ENCODE peak calls at places on chromosomes 13 and 19, in six cellular contexts. K, Y, N, V, Z and C are unnamed samples.

GRCh38 chr13:101712026-101712348 is 259.5 kb downstream of the ITGBL1 start:
- DNase-seq in K (no peak), Y (no peak), N (no peak), V (no peak), Z (no peak), C (no peak)

GRCh38 chr19:33713194-33713593 is 83.5 kb upstream of the KCTD15 start:
- DNase-seq in K (no peak), Y (no peak), N (no peak), V (no peak), Z (no peak), C (no peak)

GRCh38 chr13:25267715-25268114 is 19.6 kb downstream of the MTMR6 start:
- DNase-seq in K (no peak), Y (no peak), N (no peak), V (no peak), Z (no peak), C (no peak)

GRCh38 chr19:14401468-14401867 is 17.7 kb downstream of the DDX39A start:
- DNase-seq in K (no peak), Y (no peak), N (no peak), V (no peak), Z (no peak), C (no peak)

GRCh38 chr19:34364830-34365462 is at the start of gene GPI:
- DNase-seq in K (peak), Y (peak), N (no peak), V (peak), Z (peak), C (peak)

GRCh38 chr13:19742651-19743050 is 40.1 kb downstream of the PSPC1 start:
- DNase-seq in K (no peak), Y (no peak), N (no peak), V (no peak), Z (no peak), C (no peak)

GRCh38 chr19:18385675-18386542 is at the start of gene GDF15:
- DNase-seq in K (peak), Y (no peak), N (no peak), V (peak), Z (no peak), C (no peak)

GRCh38 chr19:12843328-12843727 is 5.0 kb downstream of the MAST1 start:
- DNase-seq in K (no peak), Y (no peak), N (no peak), V (no peak), Z (no peak), C (no peak)

GRCh38 chr13:23792680-23793079 is 96.5 kb downstream of the MIPEP start:
- DNase-seq in K (no peak), Y (no peak), N (no peak), V (no peak), Z (no peak), C (no peak)

GRCh38 chr13:38099751-38100150 is 230.2 kb upstream of the TRPC4 start:
- DNase-seq in K (no peak), Y (no peak), N (no peak), V (no peak), Z (no peak), C (no peak)

GRCh38 chr13:42924290-42924803 is 67.7 kb downstream of the EPSTI1 start:
- DNase-seq in K (no peak), Y (no peak), N (no peak), V (no peak), Z (no peak), C (no peak)

GRCh38 chr19:8445488-8446001 is 770 bp downstream of the HNRNPM start:
- DNase-seq in K (peak), Y (peak), N (no peak), V (peak), Z (peak), C (no peak)

GRCh38 chr13:30963794-30964193 is 31.3 kb downstream of the TEX26 start:
- DNase-seq in K (no peak), Y (no peak), N (peak), V (peak), Z (no peak), C (no peak)

GRCh38 chr19:7083076-7083956 is 13.8 kb downstream of the ZNF557 start:
- DNase-seq in K (no peak), Y (no peak), N (no peak), V (no peak), Z (no peak), C (peak)

GRCh38 chr13:112431734-112432133 is 55.6 kb downstream of the SPACA7 start:
- DNase-seq in K (no peak), Y (no peak), N (no peak), V (peak), Z (no peak), C (no peak)

GRCh38 chr13:110874508-110874960 is 40.3 kb downstream of the ANKRD10 start:
- DNase-seq in K (peak), Y (no peak), N (no peak), V (peak), Z (peak), C (peak)

GRCh38 chr19:11989112-11989456 is 24.2 kb downstream of the ZNF763 start:
- DNase-seq in K (no peak), Y (no peak), N (no peak), V (no peak), Z (no peak), C (no peak)

GRCh38 chr13:109870281-109871017 is 84.1 kb upstream of the IRS2 start:
- DNase-seq in K (no peak), Y (no peak), N (no peak), V (no peak), Z (no peak), C (no peak)

GRCh38 chr19:40718774-40719391 is 2.0 kb downstream of the ITPKC start:
- DNase-seq in K (peak), Y (no peak), N (no peak), V (peak), Z (no peak), C (no peak)

GRCh38 chr13:88526186-88526852 is 855.1 kb downstream of the SLITRK5 start:
- DNase-seq in K (no peak), Y (no peak), N (no peak), V (no peak), Z (no peak), C (no peak)

GRCh38 chr13:51733656-51734334 is 70.2 kb downstream of the DHRS12 start:
- DNase-seq in K (no peak), Y (no peak), N (no peak), V (no peak), Z (no peak), C (no peak)

GRCh38 chr13:114152831-114153371 is 20.5 kb upstream of the RASA3 start:
- DNase-seq in K (no peak), Y (no peak), N (no peak), V (peak), Z (no peak), C (no peak)

GRCh38 chr19:18723871-18724377 is 40.4 kb downstream of the CRTC1 start:
- DNase-seq in K (no peak), Y (no peak), N (no peak), V (no peak), Z (no peak), C (no peak)

GRCh38 chr13:30346159-30346788 is 38.9 kb upstream of the KATNAL1 start:
- DNase-seq in K (no peak), Y (peak), N (no peak), V (no peak), Z (peak), C (peak)

GRCh38 chr19:41356984-41357739 is 3.4 kb upstream of the TGFB1 start:
- DNase-seq in K (no peak), Y (no peak), N (no peak), V (no peak), Z (no peak), C (peak)

GRCh38 chr13:99150575-99151370 is 49.9 kb upstream of the UBAC2 start:
- DNase-seq in K (no peak), Y (no peak), N (peak), V (no peak), Z (no peak), C (no peak)

GRCh38 chr19:18322318-18322758 is 538 bp downstream of the LSM4 start:
- DNase-seq in K (peak), Y (no peak), N (no peak), V (no peak), Z (no peak), C (no peak)

GRCh38 chr19:12155324-12155723 is 1.2 kb downstream of the ZNF625 start:
- DNase-seq in K (no peak), Y (no peak), N (no peak), V (no peak), Z (no peak), C (no peak)

GRCh38 chr19:55695511-55696290 is 20.7 kb downstream of the EPN1 start:
- DNase-seq in K (no peak), Y (no peak), N (no peak), V (peak), Z (no peak), C (no peak)

GRCh38 chr19:55578031-55578760 is 2.5 kb downstream of the ZNF579 start:
- DNase-seq in K (no peak), Y (no peak), N (no peak), V (no peak), Z (no peak), C (no peak)

GRCh38 chr19:55542292-55542855 is 3.0 kb downstream of the SBK3 start:
- DNase-seq in K (no peak), Y (no peak), N (no peak), V (no peak), Z (no peak), C (no peak)

GRCh38 chr13:78100481-78100880 is 181.8 kb upstream of the EDNRB start:
- DNase-seq in K (no peak), Y (no peak), N (peak), V (no peak), Z (no peak), C (no peak)

GRCh38 chr19:37511821-37512220 is 5.1 kb downstream of the ZNF793 start:
- DNase-seq in K (no peak), Y (no peak), N (no peak), V (no peak), Z (no peak), C (no peak)

GRCh38 chr19:45809643-45810159 is 5.4 kb downstream of the RSPH6A start:
- DNase-seq in K (no peak), Y (no peak), N (peak), V (no peak), Z (no peak), C (peak)

GRCh38 chr13:103941506-103942148 is 875.4 kb upstream of the SLC10A2 start:
- DNase-seq in K (no peak), Y (no peak), N (no peak), V (no peak), Z (no peak), C (no peak)

GRCh38 chr19:52646571-52647222 is 8.5 kb upstream of the ZNF83 start:
- DNase-seq in K (no peak), Y (no peak), N (no peak), V (no peak), Z (no peak), C (no peak)

GRCh38 chr13:41835871-41836270 is 125.0 kb downstream of the VWA8 start:
- DNase-seq in K (no peak), Y (no peak), N (peak), V (no peak), Z (no peak), C (no peak)

GRCh38 chr19:46903458-46903857 is 42.7 kb downstream of the ARHGAP35 start:
- DNase-seq in K (no peak), Y (no peak), N (no peak), V (no peak), Z (no peak), C (no peak)